ENCODE peak calls at places on chromosomes 5 and 9, in eight cellular contexts. K is tibial nerve, H is adrenal gland, Y is Peyer's patch, O is ovary, F is K562, E is IMR-90, A is heart left ventricle. R is an unnamed sample.

GRCh38 chr5:81782811-81783210 is 31.9 kb upstream of the SSBP2 start:
- DNase-seq in H (no peak), A (no peak), K (no peak), E (peak; percentile 60), Y (no peak), F (no peak), O (no peak), R (peak; percentile 56)

GRCh38 chr5:1558945-1559344 is 35.2 kb upstream of the LPCAT1 start:
- DNase-seq in E (no peak), O (no peak), A (no peak), F (no peak), H (no peak), Y (no peak), K (no peak), R (no peak)

GRCh38 chr9:763692-764091 is 77.8 kb upstream of the DMRT1 start:
- DNase-seq in Y (no peak), F (no peak), O (no peak), A (no peak), K (no peak), E (no peak), H (no peak), R (no peak)

GRCh38 chr9:87515086-87515485 is 17.4 kb downstream of the DAPK1 start:
- DNase-seq in F (no peak), A (no peak), O (no peak), Y (no peak), E (no peak), K (no peak), H (no peak), R (no peak)

GRCh38 chr5:37272564-37272963 is 23.4 kb upstream of the CPLANE1 start:
- DNase-seq in E (peak; percentile 2), K (no peak), A (no peak), H (no peak), O (no peak), F (no peak), Y (no peak), R (no peak)

GRCh38 chr5:150412319-150413175 is at the start of gene CD74:
- DNase-seq in E (peak; percentile 20), H (peak; percentile 85), O (peak; percentile 78), Y (peak; percentile 98), A (peak; percentile 90), F (peak; percentile 45), K (peak; percentile 63), R (peak; percentile 55)

GRCh38 chr5:125316913-125317545 is 570.6 kb upstream of the ZNF608 start:
- DNase-seq in E (no peak), Y (no peak), A (no peak), O (no peak), K (no peak), H (no peak), F (no peak), R (no peak)

GRCh38 chr5:78364005-78364404 is 3.6 kb downstream of the SCAMP1 start:
- DNase-seq in O (no peak), E (no peak), A (no peak), K (no peak), F (no peak), H (no peak), Y (no peak), R (no peak)

GRCh38 chr5:74679968-74680367 is 5.1 kb upstream of the HEXB start:
- DNase-seq in F (no peak), A (no peak), H (no peak), Y (no peak), E (peak; percentile 70), O (no peak), K (no peak), R (no peak)

GRCh38 chr9:109289186-109289585 is 31.7 kb downstream of the EPB41L4B start:
- DNase-seq in K (no peak), A (no peak), H (no peak), E (no peak), O (no peak), Y (no peak), F (no peak), R (no peak)

GRCh38 chr9:127614961-127615360 is 2.9 kb downstream of the STXBP1 start:
- DNase-seq in A (no peak), E (no peak), Y (no peak), F (no peak), K (no peak), H (peak; percentile 25), O (no peak), R (no peak)

GRCh38 chr5:32157078-32157477 is 17.0 kb downstream of the GOLPH3 start:
- DNase-seq in K (no peak), Y (no peak), H (no peak), A (no peak), O (no peak), F (no peak), E (no peak), R (no peak)

GRCh38 chr5:32156635-32157034 is 17.5 kb downstream of the GOLPH3 start:
- DNase-seq in F (no peak), O (no peak), A (no peak), K (no peak), E (no peak), Y (no peak), H (no peak), R (no peak)

GRCh38 chr5:32158679-32158975 is 15.5 kb downstream of the GOLPH3 start:
- DNase-seq in A (no peak), E (no peak), H (no peak), Y (no peak), K (no peak), F (no peak), O (no peak), R (no peak)

GRCh38 chr5:32153723-32154122 is 20.4 kb downstream of the GOLPH3 start:
- DNase-seq in O (no peak), Y (no peak), F (no peak), A (no peak), E (peak; percentile 18), K (no peak), H (no peak), R (no peak)

GRCh38 chr5:32155211-32155610 is 18.9 kb downstream of the GOLPH3 start:
- DNase-seq in H (no peak), K (no peak), A (no peak), F (no peak), Y (no peak), E (no peak), O (no peak), R (no peak)
- TF ChIP-seq POLR2A in H (no peak), K (no peak), A (no peak), F (no peak), Y (no peak), E (no peak), O (no peak), R (no peak)

GRCh38 chr5:24538345-24538744 is 106.4 kb downstream of the CDH10 start:
- DNase-seq in F (no peak), H (no peak), K (no peak), O (no peak), Y (no peak), E (no peak), A (no peak), R (no peak)

GRCh38 chr5:24539625-24540024 is 105.2 kb downstream of the CDH10 start:
- DNase-seq in K (no peak), O (no peak), F (no peak), Y (no peak), A (no peak), E (no peak), H (no peak), R (no peak)

GRCh38 chr5:24530907-24531306 is 113.9 kb downstream of the CDH10 start:
- DNase-seq in E (no peak), O (no peak), A (no peak), F (no peak), Y (no peak), K (no peak), H (no peak), R (no peak)

GRCh38 chr5:24535646-24536045 is 109.1 kb downstream of the CDH10 start:
- DNase-seq in F (no peak), A (no peak), H (no peak), E (no peak), O (no peak), Y (no peak), K (no peak), R (no peak)
- TF ChIP-seq POLR2A in F (no peak), A (no peak), H (no peak), E (no peak), O (no peak), Y (no peak), K (no peak), R (no peak)

GRCh38 chr5:119395080-119395836 is 39.4 kb downstream of the TNFAIP8 start:
- DNase-seq in F (no peak), O (no peak), K (no peak), Y (no peak), E (no peak), A (no peak), H (no peak), R (no peak)
- TF ChIP-seq POLR2A in F (no peak), O (no peak), K (no peak), Y (no peak), E (no peak), A (no peak), H (no peak), R (no peak)

GRCh38 chr5:115262405-115263247 is at the start of gene PGGT1B:
- DNase-seq in K (peak; percentile 19), F (peak; percentile 76), O (peak; percentile 61), Y (peak; percentile 79), E (peak; percentile 55), H (peak; percentile 76), A (peak; percentile 79), R (peak; percentile 68)
- TF ChIP-seq POLR2A in K (peak; percentile 29), F (peak; percentile 88), O (no peak), Y (no peak), E (peak; percentile 78), H (peak; percentile 23), A (no peak), R (peak; percentile 80)

GRCh38 chr9:4530375-4530774 is 40.1 kb downstream of the SLC1A1 start:
- DNase-seq in E (no peak), K (no peak), O (no peak), F (no peak), H (no peak), A (no peak), Y (no peak), R (no peak)
- TF ChIP-seq POLR2A in E (no peak), K (no peak), O (no peak), F (no peak), H (no peak), A (no peak), Y (no peak), R (no peak)

R was measured in erythroblast.